ENCODE peak calls at places on chromosome 19, in eight cellular contexts. X is breast epithelium, O is GM06990, L is activated B cell treated with CpG ODN at 0.5 μM for 24 hours, D is ovary, B is astrocyte, Z is hepatocyte, W is heart right ventricle. I is an unnamed sample.

GRCh38 chr19:48696353-48697010 is 711 bp downstream of the FUT2 start:
- DNase-seq in W (no peak), L (no peak), X (no peak), B (no peak), D (no peak), O (no peak), Z (no peak), I (no peak)

GRCh38 chr19:5687360-5688198 is 2.5 kb upstream of the RPL36 start:
- DNase-seq in L (no peak), Z (no peak), B (no peak), D (no peak), O (peak), W (no peak), X (no peak), I (no peak)

GRCh38 chr19:50043967-50044366 is 18.2 kb downstream of the ZNF473 start:
- DNase-seq in L (no peak), O (no peak), B (no peak), W (no peak), X (no peak), D (no peak), Z (no peak), I (no peak)

GRCh38 chr19:50330365-50331078 is 1.3 kb upstream of the KCNC3 start:
- DNase-seq in X (peak), L (peak), B (no peak), W (peak), D (peak), O (peak), Z (peak), I (no peak)

GRCh38 chr19:41430907-41431306 is 3.7 kb upstream of the B3GNT8 start:
- DNase-seq in L (no peak), X (no peak), O (no peak), Z (no peak), B (no peak), D (no peak), W (no peak), I (no peak)

GRCh38 chr19:20167020-20167644 is at the start of gene ZNF486:
- DNase-seq in X (peak), D (peak), W (peak), B (peak), L (peak), Z (peak), O (peak), I (no peak)

GRCh38 chr19:50534478-50534877 is 20.8 kb upstream of the ASPDH start:
- DNase-seq in B (no peak), L (no peak), D (no peak), X (no peak), Z (no peak), O (no peak), W (no peak), I (no peak)

GRCh38 chr19:46784262-46785053 is 3.9 kb downstream of the SLC1A5 start:
- DNase-seq in D (peak), L (peak), B (peak), Z (peak), O (peak), X (peak), W (peak), I (peak)

GRCh38 chr19:10270180-10270615 is 722 bp upstream of the ICAM1 start:
- DNase-seq in W (peak), O (peak), X (no peak), Z (no peak), L (peak), D (peak), B (no peak), I (peak)

DNA sequence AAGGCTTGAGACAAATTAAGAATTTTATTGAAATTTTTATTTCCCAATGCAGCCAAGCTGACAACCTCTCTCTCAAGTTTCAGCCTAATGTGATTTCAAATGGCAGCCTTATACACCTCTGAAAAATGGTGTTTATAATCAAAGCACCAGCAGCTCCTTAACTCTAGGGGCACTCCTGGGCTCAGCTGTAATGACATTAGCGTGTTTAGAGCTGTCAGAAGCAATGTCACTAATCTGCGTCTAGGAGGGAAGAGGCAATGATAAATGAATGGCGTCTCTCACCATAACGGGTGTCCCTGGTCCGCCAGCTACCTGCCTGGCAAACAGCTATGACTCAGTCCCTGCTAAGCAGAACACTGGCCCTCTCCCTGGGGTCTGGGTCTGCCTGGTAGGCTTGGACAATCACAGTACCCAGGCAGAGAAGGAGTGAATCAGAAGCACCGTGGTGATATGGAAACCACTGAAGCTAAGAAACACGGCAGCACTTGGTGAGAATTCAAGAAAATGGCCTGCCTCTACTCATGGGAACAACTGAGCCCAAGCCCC is 131.8 kb upstream of the VSTM2B start:
- DNase-seq in L (no peak), B (no peak), X (no peak), O (no peak), D (no peak), W (no peak), Z (no peak), I (no peak)
- TF ChIP-seq CTCF in L (no peak), B (no peak), X (no peak), O (no peak), D (no peak), W (no peak), Z (no peak), I (no peak)

GRCh38 chr19:23407597-23407996 is 12.3 kb upstream of the ZNF91 start:
- DNase-seq in W (no peak), Z (no peak), X (no peak), O (no peak), L (no peak), D (no peak), B (no peak), I (no peak)

GRCh38 chr19:23409392-23410048 is 14.2 kb upstream of the ZNF91 start:
- DNase-seq in W (no peak), O (no peak), L (no peak), X (no peak), Z (no peak), D (no peak), B (no peak), I (no peak)

GRCh38 chr19:23406716-23407115 is 11.4 kb upstream of the ZNF91 start:
- DNase-seq in W (no peak), O (no peak), X (no peak), D (no peak), B (no peak), L (no peak), Z (no peak), I (no peak)

GRCh38 chr19:23415034-23415433 is 19.8 kb upstream of the ZNF91 start:
- DNase-seq in O (no peak), X (no peak), D (no peak), B (no peak), Z (no peak), W (no peak), L (no peak), I (no peak)

DNA sequence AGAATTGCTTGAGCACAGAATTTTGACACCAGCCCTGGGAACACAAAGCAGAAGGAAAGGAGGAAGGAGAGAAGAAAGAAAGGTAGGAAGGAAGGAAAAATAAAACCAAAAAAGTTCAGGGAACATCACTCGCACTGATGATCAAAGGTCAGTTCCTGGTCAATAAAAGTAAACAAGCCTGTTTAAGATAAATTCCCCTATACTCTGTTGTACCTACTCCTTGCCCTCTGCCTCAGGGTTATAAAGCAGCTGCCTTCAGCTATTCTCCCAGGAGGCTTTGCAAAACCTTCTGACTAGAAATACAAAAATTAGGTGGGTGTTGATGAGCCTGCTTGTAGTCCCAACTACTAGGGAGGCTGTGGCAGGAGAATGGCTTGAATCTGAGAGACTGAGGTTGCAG is 14.9 kb upstream of the ZNF91 start:
- DNase-seq in W (no peak), X (no peak), Z (no peak), B (no peak), L (no peak), D (no peak), O (no peak), I (no peak)
- TF ChIP-seq CTCF in W (no peak), X (no peak), Z (no peak), B (no peak), L (no peak), D (no peak), O (no peak), I (no peak)

GRCh38 chr19:7292352-7292949 is 1.8 kb downstream of the INSR start:
- DNase-seq in D (peak), O (no peak), L (no peak), Z (no peak), B (no peak), X (no peak), W (no peak), I (no peak)

GRCh38 chr19:7292950-7293794 is 1.0 kb downstream of the INSR start:
- DNase-seq in O (peak), D (peak), L (peak), Z (peak), X (peak), B (no peak), W (peak), I (peak)

GRCh38 chr19:7295912-7296486 is 1.8 kb upstream of the INSR start:
- DNase-seq in B (no peak), X (no peak), Z (no peak), L (no peak), W (no peak), O (no peak), D (no peak), I (no peak)

GRCh38 chr19:7293795-7294570 is at the start of gene INSR:
- DNase-seq in L (peak), Z (peak), X (peak), B (peak), W (peak), O (peak), D (peak), I (peak)

DNA sequence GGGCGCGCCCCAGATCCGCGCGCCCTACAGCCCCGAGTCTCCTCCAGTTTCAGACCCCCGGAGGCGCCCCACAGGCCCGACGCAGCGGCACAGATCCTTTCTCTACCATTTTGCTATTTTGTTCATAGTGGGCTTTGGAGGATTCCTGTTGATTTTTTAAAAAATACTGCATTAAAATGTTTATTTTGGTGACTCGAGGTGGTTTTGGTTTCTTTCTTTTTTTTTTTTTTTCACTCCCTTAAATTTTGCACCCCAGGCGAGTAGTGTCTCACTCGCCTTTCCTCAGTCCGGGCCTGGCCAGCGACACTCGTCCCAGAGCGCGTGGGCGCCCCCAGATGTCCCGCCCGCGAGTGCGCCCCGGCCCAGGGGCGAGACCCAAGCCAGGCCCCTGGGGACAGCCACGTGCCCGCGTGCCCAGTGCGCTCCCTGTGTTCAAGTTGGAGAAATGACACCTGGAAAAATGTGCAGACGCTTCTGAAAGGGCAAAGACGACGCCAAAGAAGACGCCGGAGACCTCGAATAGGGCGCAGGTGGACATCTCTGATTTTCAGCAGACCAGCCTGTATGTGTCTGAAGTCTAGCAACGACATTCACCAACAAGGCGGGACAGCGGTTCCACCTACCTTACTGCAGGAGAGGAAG is 478 bp upstream of the INSR start:
- DNase-seq in O (peak), Z (peak), X (peak), W (peak), L (peak), B (peak), D (peak), I (peak)
- TF ChIP-seq CTCF in O (peak), Z (peak), X (peak), W (peak), L (no peak), B (no peak), D (no peak), I (peak)

DNA sequence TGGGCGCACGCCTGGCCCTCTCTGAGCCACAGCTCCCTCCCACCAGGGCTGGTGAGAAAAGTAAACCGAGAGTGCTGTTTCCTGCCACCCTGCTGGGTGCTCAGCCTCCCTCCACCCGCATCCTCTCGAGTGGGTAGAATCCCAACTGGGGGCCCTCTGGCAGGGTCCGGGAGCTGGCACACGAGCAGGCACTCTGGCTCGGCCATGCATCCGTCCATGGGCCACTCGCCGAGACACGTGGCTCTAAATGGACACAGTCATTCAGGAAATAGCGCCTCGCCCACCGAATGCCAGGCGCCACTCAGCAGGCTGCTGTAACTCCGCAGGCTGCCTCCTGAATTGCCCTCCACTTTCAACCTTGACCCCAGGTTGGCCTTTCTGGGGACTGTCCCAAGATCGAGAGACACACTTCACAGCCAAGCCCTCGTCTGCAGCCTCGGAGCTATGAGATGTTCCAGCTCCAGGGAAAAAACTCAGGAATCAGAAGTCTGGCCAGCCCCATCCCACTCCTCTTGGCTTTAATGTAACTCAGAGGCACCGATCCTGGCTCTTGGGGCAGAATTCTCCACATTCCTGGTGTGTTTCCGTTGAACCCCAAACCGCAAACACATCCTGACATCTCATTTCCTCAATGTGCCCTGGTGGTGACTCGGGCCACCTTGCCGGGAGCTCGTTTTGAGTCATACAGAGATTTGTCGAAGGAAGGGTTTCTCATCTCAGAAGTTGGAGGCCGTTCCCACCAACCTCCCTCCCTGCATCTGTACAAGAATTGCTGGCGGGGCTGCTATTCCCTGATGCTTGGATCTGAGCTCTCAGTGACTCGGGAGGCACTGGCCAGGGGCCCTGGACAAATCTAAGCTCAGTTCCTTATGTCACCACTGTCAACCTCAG is 14.1 kb downstream of the KLF2 start:
- DNase-seq in W (no peak), X (peak), D (peak), Z (no peak), O (peak), B (peak), L (no peak), I (peak)
- TF ChIP-seq CTCF in W (no peak), X (peak), D (no peak), Z (no peak), O (no peak), B (no peak), L (no peak), I (no peak)

I was measured in MCF 10A.